ENCODE peak calls at places on chromosomes 3 and 15, in seven cellular contexts. One of them, this sample, is unnamed.

GRCh38 chr15:31464216-31465082 is 137.8 kb downstream of the KLF13 start:
- DNase-seq in stimulated activated CD4-positive, alpha-beta T cell treated with anti-CD3 and anti-CD28 coated beads, Interleukin-2, amount 100 ng/mL, for 24 hours: no peak
- DNase-seq in activated T-cell treated with anti-CD3 and anti-CD28 coated beads for 24 hours: no peak
- DNase-seq in PC-3: no peak
- DNase-seq in Calu3: no peak
- DNase-seq in GM20000: no peak
- DNase-seq in NB4: no peak
- DNase-seq in this sample: no peak

GRCh38 chr3:173639098-173639497 is 241.6 kb downstream of the NLGN1 start:
- DNase-seq in stimulated activated CD4-positive, alpha-beta T cell treated with anti-CD3 and anti-CD28 coated beads, Interleukin-2, amount 100 ng/mL, for 24 hours: no peak
- DNase-seq in activated T-cell treated with anti-CD3 and anti-CD28 coated beads for 24 hours: no peak
- DNase-seq in PC-3: no peak
- DNase-seq in Calu3: no peak
- DNase-seq in GM20000: no peak
- DNase-seq in NB4: no peak
- DNase-seq in this sample: no peak

GRCh38 chr3:167876603-167877325 is 141.2 kb downstream of the SERPINI1 start:
- DNase-seq in stimulated activated CD4-positive, alpha-beta T cell treated with anti-CD3 and anti-CD28 coated beads, Interleukin-2, amount 100 ng/mL, for 24 hours: no peak
- DNase-seq in activated T-cell treated with anti-CD3 and anti-CD28 coated beads for 24 hours: no peak
- DNase-seq in PC-3: peak
- DNase-seq in Calu3: no peak
- DNase-seq in GM20000: no peak
- DNase-seq in NB4: no peak
- DNase-seq in this sample: peak

GRCh38 chr3:39121626-39122025 is 14.1 kb downstream of the TTC21A start:
- DNase-seq in stimulated activated CD4-positive, alpha-beta T cell treated with anti-CD3 and anti-CD28 coated beads, Interleukin-2, amount 100 ng/mL, for 24 hours: no peak
- DNase-seq in activated T-cell treated with anti-CD3 and anti-CD28 coated beads for 24 hours: no peak
- DNase-seq in PC-3: no peak
- DNase-seq in Calu3: no peak
- DNase-seq in GM20000: no peak
- DNase-seq in NB4: peak
- DNase-seq in this sample: no peak

GRCh38 chr3:32472716-32473115 is 29.9 kb downstream of the CMTM6 start:
- DNase-seq in stimulated activated CD4-positive, alpha-beta T cell treated with anti-CD3 and anti-CD28 coated beads, Interleukin-2, amount 100 ng/mL, for 24 hours: no peak
- DNase-seq in activated T-cell treated with anti-CD3 and anti-CD28 coated beads for 24 hours: no peak
- DNase-seq in PC-3: peak
- DNase-seq in Calu3: no peak
- DNase-seq in GM20000: no peak
- DNase-seq in NB4: peak
- DNase-seq in this sample: peak

GRCh38 chr3:16173696-16174355 is 654 bp upstream of the GALNT15 start:
- DNase-seq in stimulated activated CD4-positive, alpha-beta T cell treated with anti-CD3 and anti-CD28 coated beads, Interleukin-2, amount 100 ng/mL, for 24 hours: no peak
- DNase-seq in activated T-cell treated with anti-CD3 and anti-CD28 coated beads for 24 hours: no peak
- DNase-seq in PC-3: no peak
- DNase-seq in Calu3: no peak
- DNase-seq in GM20000: no peak
- DNase-seq in NB4: no peak
- DNase-seq in this sample: no peak

GRCh38 chr3:18847583-18848197 is 300.6 kb upstream of the KCNH8 start:
- DNase-seq in stimulated activated CD4-positive, alpha-beta T cell treated with anti-CD3 and anti-CD28 coated beads, Interleukin-2, amount 100 ng/mL, for 24 hours: no peak
- DNase-seq in activated T-cell treated with anti-CD3 and anti-CD28 coated beads for 24 hours: no peak
- DNase-seq in PC-3: peak
- DNase-seq in Calu3: no peak
- DNase-seq in GM20000: peak
- DNase-seq in NB4: peak
- DNase-seq in this sample: no peak

GRCh38 chr3:120708408-120708807 is 26.4 kb upstream of the HGD start:
- DNase-seq in stimulated activated CD4-positive, alpha-beta T cell treated with anti-CD3 and anti-CD28 coated beads, Interleukin-2, amount 100 ng/mL, for 24 hours: no peak
- DNase-seq in activated T-cell treated with anti-CD3 and anti-CD28 coated beads for 24 hours: no peak
- DNase-seq in PC-3: no peak
- DNase-seq in Calu3: no peak
- DNase-seq in GM20000: peak
- DNase-seq in NB4: no peak
- DNase-seq in this sample: no peak

GRCh38 chr15:31160740-31161495 is 59.4 kb upstream of the TRPM1 start:
- DNase-seq in stimulated activated CD4-positive, alpha-beta T cell treated with anti-CD3 and anti-CD28 coated beads, Interleukin-2, amount 100 ng/mL, for 24 hours: no peak
- DNase-seq in activated T-cell treated with anti-CD3 and anti-CD28 coated beads for 24 hours: no peak
- DNase-seq in PC-3: no peak
- DNase-seq in Calu3: no peak
- DNase-seq in GM20000: no peak
- DNase-seq in NB4: no peak
- DNase-seq in this sample: no peak

GRCh38 chr3:65548848-65549625 is 489.7 kb downstream of the MAGI1 start:
- DNase-seq in stimulated activated CD4-positive, alpha-beta T cell treated with anti-CD3 and anti-CD28 coated beads, Interleukin-2, amount 100 ng/mL, for 24 hours: no peak
- DNase-seq in activated T-cell treated with anti-CD3 and anti-CD28 coated beads for 24 hours: no peak
- DNase-seq in PC-3: no peak
- DNase-seq in Calu3: peak
- DNase-seq in GM20000: no peak
- DNase-seq in NB4: no peak
- DNase-seq in this sample: no peak

GRCh38 chr3:89503891-89504391 is 396.5 kb downstream of the EPHA3 start:
- DNase-seq in stimulated activated CD4-positive, alpha-beta T cell treated with anti-CD3 and anti-CD28 coated beads, Interleukin-2, amount 100 ng/mL, for 24 hours: no peak
- DNase-seq in activated T-cell treated with anti-CD3 and anti-CD28 coated beads for 24 hours: no peak
- DNase-seq in PC-3: peak
- DNase-seq in Calu3: no peak
- DNase-seq in GM20000: no peak
- DNase-seq in NB4: no peak
- DNase-seq in this sample: no peak

GRCh38 chr15:31215490-31216209 is 111.0 kb upstream of the KLF13 start:
- DNase-seq in stimulated activated CD4-positive, alpha-beta T cell treated with anti-CD3 and anti-CD28 coated beads, Interleukin-2, amount 100 ng/mL, for 24 hours: peak
- DNase-seq in activated T-cell treated with anti-CD3 and anti-CD28 coated beads for 24 hours: peak
- DNase-seq in PC-3: peak
- DNase-seq in Calu3: peak
- DNase-seq in GM20000: peak
- DNase-seq in NB4: peak
- DNase-seq in this sample: peak

GRCh38 chr15:78452485-78452884 is 14.5 kb downstream of the IREB2 start:
- DNase-seq in stimulated activated CD4-positive, alpha-beta T cell treated with anti-CD3 and anti-CD28 coated beads, Interleukin-2, amount 100 ng/mL, for 24 hours: no peak
- DNase-seq in activated T-cell treated with anti-CD3 and anti-CD28 coated beads for 24 hours: no peak
- DNase-seq in PC-3: no peak
- DNase-seq in Calu3: no peak
- DNase-seq in GM20000: no peak
- DNase-seq in NB4: no peak
- DNase-seq in this sample: no peak

GRCh38 chr15:100295939-100296338 is 45.8 kb downstream of the ADAMTS17 start:
- DNase-seq in stimulated activated CD4-positive, alpha-beta T cell treated with anti-CD3 and anti-CD28 coated beads, Interleukin-2, amount 100 ng/mL, for 24 hours: no peak
- DNase-seq in activated T-cell treated with anti-CD3 and anti-CD28 coated beads for 24 hours: no peak
- DNase-seq in PC-3: no peak
- DNase-seq in Calu3: no peak
- DNase-seq in GM20000: no peak
- DNase-seq in NB4: no peak
- DNase-seq in this sample: no peak

GRCh38 chr15:41336549-41336948 is 3.9 kb downstream of the NUSAP1 start:
- DNase-seq in stimulated activated CD4-positive, alpha-beta T cell treated with anti-CD3 and anti-CD28 coated beads, Interleukin-2, amount 100 ng/mL, for 24 hours: no peak
- DNase-seq in activated T-cell treated with anti-CD3 and anti-CD28 coated beads for 24 hours: no peak
- DNase-seq in PC-3: no peak
- DNase-seq in Calu3: no peak
- DNase-seq in GM20000: no peak
- DNase-seq in NB4: no peak
- DNase-seq in this sample: no peak

GRCh38 chr15:25832158-25832557 is 31.0 kb downstream of the ATP10A start:
- DNase-seq in stimulated activated CD4-positive, alpha-beta T cell treated with anti-CD3 and anti-CD28 coated beads, Interleukin-2, amount 100 ng/mL, for 24 hours: no peak
- DNase-seq in activated T-cell treated with anti-CD3 and anti-CD28 coated beads for 24 hours: no peak
- DNase-seq in PC-3: no peak
- DNase-seq in Calu3: no peak
- DNase-seq in GM20000: no peak
- DNase-seq in NB4: no peak
- DNase-seq in this sample: no peak

This sample was measured in HT1080.